ENCODE peak calls at places on chromosomes 7 and 10, in six cellular contexts. R is NCI-H345, D is psoas muscle, M is A673, Q is neuronal stem cell, Y is prostate gland. J is an unnamed sample.

GRCh38 chr10:7397636-7398035 is 13.2 kb downstream of the SFMBT2 start:
- DNase-seq in R (no peak), D (peak), M (no peak), Q (no peak), Y (no peak), J (no peak)

GRCh38 chr7:41711283-41712064 is 8.6 kb upstream of the INHBA start:
- DNase-seq in R (no peak), D (no peak), M (peak), Q (no peak), Y (no peak), J (no peak)

GRCh38 chr10:43420369-43421200 is 11.6 kb upstream of the HNRNPF start:
- DNase-seq in R (peak), D (peak), M (peak), Q (no peak), Y (peak), J (peak)

GRCh38 chr10:49303711-49304110 is 4.7 kb downstream of the C10orf71 start:
- DNase-seq in R (no peak), D (no peak), M (no peak), Q (no peak), Y (no peak), J (no peak)

GRCh38 chr7:117381357-117381756 is 45.9 kb downstream of the ASZ1 start:
- DNase-seq in R (peak), D (no peak), M (no peak), Q (no peak), Y (no peak), J (no peak)

GRCh38 chr7:5528071-5528814 is 104.6 kb upstream of the TNRC18 start:
- DNase-seq in R (no peak), D (no peak), M (peak), Q (no peak), Y (peak), J (peak)

GRCh38 chr7:100176096-100176835 is 915 bp downstream of the GPC2 start:
- DNase-seq in R (no peak), D (no peak), M (no peak), Q (no peak), Y (no peak), J (no peak)

GRCh38 chr10:90413196-90413595 is 444.6 kb downstream of the HTR7 start:
- DNase-seq in R (no peak), D (no peak), M (no peak), Q (no peak), Y (no peak), J (no peak)

GRCh38 chr7:118003438-118003837 is 130.2 kb upstream of the CTTNBP2 start:
- DNase-seq in R (no peak), D (no peak), M (no peak), Q (no peak), Y (no peak), J (no peak)

GRCh38 chr7:32846630-32847225 is 44.8 kb downstream of the KBTBD2 start:
- DNase-seq in R (peak), D (peak), M (peak), Q (peak), Y (peak), J (peak)

GRCh38 chr10:11379771-11380170 is 231.7 kb downstream of the USP6NL start:
- DNase-seq in R (no peak), D (no peak), M (no peak), Q (no peak), Y (no peak), J (no peak)

GRCh38 chr10:92844746-92845145 is 3.6 kb upstream of the EXOC6 start:
- DNase-seq in R (no peak), D (no peak), M (no peak), Q (no peak), Y (no peak), J (no peak)

GRCh38 chr7:78226059-78226658 is 427.6 kb downstream of the PHTF2 start:
- DNase-seq in R (peak), D (no peak), M (peak), Q (peak), Y (no peak), J (no peak)

GRCh38 chr10:131786756-131787605 is 113.8 kb upstream of the PPP2R2D start:
- DNase-seq in R (peak), D (no peak), M (peak), Q (peak), Y (peak), J (no peak)

GRCh38 chr10:693506-693905 is 4.0 kb upstream of the DIP2C start:
- DNase-seq in R (no peak), D (no peak), M (peak), Q (no peak), Y (peak), J (no peak)

GRCh38 chr7:76369011-76369410 is 10.2 kb upstream of the YWHAG start:
- DNase-seq in R (no peak), D (no peak), M (no peak), Q (no peak), Y (no peak), J (no peak)

GRCh38 chr10:14146501-14146900 is 184.2 kb downstream of the FRMD4A start:
- DNase-seq in R (no peak), D (no peak), M (no peak), Q (no peak), Y (no peak), J (no peak)

GRCh38 chr7:140512317-140513000 is 33.2 kb upstream of the MKRN1 start:
- DNase-seq in R (peak), D (no peak), M (no peak), Q (no peak), Y (peak), J (no peak)

J was measured in tibial artery.